ENCODE peak calls at places on chromosomes 6 and 20, in ten cellular contexts. One of them, this sample, is unnamed.

GRCh38 chr6:42984924-42985475 is 630 bp downstream of the PPP2R5D start:
- DNase-seq in C1 segment of cervical spinal cord: no peak
- DNase-seq in B cell: no peak
- DNase-seq in NCI-H1105: no peak
- DNase-seq in GM13976: no peak
- DNase-seq in GM12865: peak; percentile 30
- DNase-seq in kidney tubule cell: no peak
- DNase-seq in mammary epithelial cell: no peak
- DNase-seq in caudate nucleus: no peak
- DNase-seq in dermis microvascular lymphatic vessel endothelial cell: no peak
- DNase-seq in this sample: no peak

GRCh38 chr6:44036196-44036595 is 91.1 kb downstream of the MRPL14 start:
- DNase-seq in caudate nucleus: no peak
- DNase-seq in dermis microvascular lymphatic vessel endothelial cell: no peak
- DNase-seq in GM12865: no peak
- DNase-seq in GM13976: no peak
- DNase-seq in mammary epithelial cell: peak; percentile 45
- DNase-seq in B cell: no peak
- DNase-seq in kidney tubule cell: peak; percentile 42
- DNase-seq in NCI-H1105: no peak
- DNase-seq in C1 segment of cervical spinal cord: no peak
- DNase-seq in this sample: no peak

GRCh38 chr6:43254846-43255245 is 11.6 kb downstream of the TTBK1 start:
- DNase-seq in caudate nucleus: no peak
- DNase-seq in kidney tubule cell: no peak
- DNase-seq in C1 segment of cervical spinal cord: no peak
- DNase-seq in mammary epithelial cell: no peak
- DNase-seq in GM12865: no peak
- DNase-seq in NCI-H1105: no peak
- DNase-seq in GM13976: no peak
- DNase-seq in B cell: no peak
- DNase-seq in dermis microvascular lymphatic vessel endothelial cell: no peak
- DNase-seq in this sample: no peak

GRCh38 chr20:57680934-57681914 is 28.6 kb downstream of the PMEPA1 start:
- DNase-seq in NCI-H1105: no peak
- DNase-seq in C1 segment of cervical spinal cord: no peak
- DNase-seq in kidney tubule cell: no peak
- DNase-seq in B cell: peak; percentile 83
- DNase-seq in dermis microvascular lymphatic vessel endothelial cell: no peak
- DNase-seq in GM12865: peak; percentile 25
- DNase-seq in mammary epithelial cell: no peak
- DNase-seq in caudate nucleus: no peak
- DNase-seq in GM13976: no peak
- DNase-seq in this sample: no peak

GRCh38 chr20:25553819-25554296 is 31.5 kb downstream of the NINL start:
- DNase-seq in NCI-H1105: peak; percentile 51
- DNase-seq in GM12865: no peak
- DNase-seq in B cell: no peak
- DNase-seq in C1 segment of cervical spinal cord: no peak
- DNase-seq in mammary epithelial cell: no peak
- DNase-seq in caudate nucleus: no peak
- DNase-seq in kidney tubule cell: peak; percentile 87
- DNase-seq in GM13976: no peak
- DNase-seq in dermis microvascular lymphatic vessel endothelial cell: no peak
- DNase-seq in this sample: no peak

GRCh38 chr6:32941412-32941784 is 570 bp upstream of the HLA-DMB start:
- DNase-seq in caudate nucleus: no peak
- DNase-seq in C1 segment of cervical spinal cord: no peak
- DNase-seq in GM13976: peak; percentile 49
- DNase-seq in kidney tubule cell: peak; percentile 91
- DNase-seq in NCI-H1105: no peak
- DNase-seq in mammary epithelial cell: no peak
- DNase-seq in dermis microvascular lymphatic vessel endothelial cell: no peak
- DNase-seq in B cell: peak; percentile 57
- DNase-seq in GM12865: peak; percentile 93
- DNase-seq in this sample: no peak

GRCh38 chr6:162721404-162721687 is 6.2 kb downstream of the PRKN start:
- DNase-seq in caudate nucleus: no peak
- DNase-seq in C1 segment of cervical spinal cord: no peak
- DNase-seq in GM12865: no peak
- DNase-seq in B cell: no peak
- DNase-seq in GM13976: no peak
- DNase-seq in NCI-H1105: no peak
- DNase-seq in kidney tubule cell: no peak
- DNase-seq in dermis microvascular lymphatic vessel endothelial cell: no peak
- DNase-seq in mammary epithelial cell: no peak
- DNase-seq in this sample: no peak

GRCh38 chr6:74439412-74439811 is 743.4 kb downstream of the CD109 start:
- DNase-seq in caudate nucleus: no peak
- DNase-seq in kidney tubule cell: no peak
- DNase-seq in mammary epithelial cell: no peak
- DNase-seq in B cell: no peak
- DNase-seq in GM12865: no peak
- DNase-seq in GM13976: no peak
- DNase-seq in NCI-H1105: no peak
- DNase-seq in dermis microvascular lymphatic vessel endothelial cell: no peak
- DNase-seq in C1 segment of cervical spinal cord: no peak
- DNase-seq in this sample: no peak

GRCh38 chr20:45913105-45913504 is 1.1 kb upstream of the PLTP start:
- DNase-seq in GM13976: no peak
- DNase-seq in NCI-H1105: no peak
- DNase-seq in caudate nucleus: no peak
- DNase-seq in dermis microvascular lymphatic vessel endothelial cell: no peak
- DNase-seq in mammary epithelial cell: no peak
- DNase-seq in GM12865: peak; percentile 33
- DNase-seq in kidney tubule cell: peak; percentile 35
- DNase-seq in B cell: no peak
- DNase-seq in C1 segment of cervical spinal cord: no peak
- DNase-seq in this sample: no peak

GRCh38 chr6:143059616-143060353 is 904 bp upstream of the AIG1 start:
- DNase-seq in B cell: no peak
- DNase-seq in mammary epithelial cell: peak; percentile 97
- DNase-seq in C1 segment of cervical spinal cord: peak; percentile 11
- DNase-seq in dermis microvascular lymphatic vessel endothelial cell: peak; percentile 90
- DNase-seq in GM13976: peak; percentile 23
- DNase-seq in NCI-H1105: no peak
- DNase-seq in GM12865: peak; percentile 63
- DNase-seq in kidney tubule cell: peak; percentile 95
- DNase-seq in caudate nucleus: no peak
- DNase-seq in this sample: no peak

GRCh38 chr6:3355358-3356055 is 96.8 kb downstream of the PSMG4 start:
- DNase-seq in mammary epithelial cell: no peak
- DNase-seq in caudate nucleus: peak; percentile 29
- DNase-seq in GM12865: no peak
- DNase-seq in GM13976: no peak
- DNase-seq in dermis microvascular lymphatic vessel endothelial cell: peak; percentile 52
- DNase-seq in kidney tubule cell: no peak
- DNase-seq in C1 segment of cervical spinal cord: peak; percentile 42
- DNase-seq in B cell: no peak
- DNase-seq in NCI-H1105: peak; percentile 24
- DNase-seq in this sample: no peak

GRCh38 chr20:4151991-4152695 is 136.8 kb upstream of the RNF24 start:
- DNase-seq in caudate nucleus: no peak
- DNase-seq in C1 segment of cervical spinal cord: no peak
- DNase-seq in kidney tubule cell: peak; percentile 91
- DNase-seq in dermis microvascular lymphatic vessel endothelial cell: no peak
- DNase-seq in GM13976: no peak
- DNase-seq in GM12865: no peak
- DNase-seq in B cell: no peak
- DNase-seq in NCI-H1105: no peak
- DNase-seq in mammary epithelial cell: no peak
- DNase-seq in this sample: no peak

GRCh38 chr20:31894980-31895675 is 24.7 kb downstream of the TTLL9 start:
- DNase-seq in GM12865: peak; percentile 88
- DNase-seq in kidney tubule cell: peak; percentile 34
- DNase-seq in dermis microvascular lymphatic vessel endothelial cell: peak; percentile 34
- DNase-seq in mammary epithelial cell: peak; percentile 48
- DNase-seq in B cell: peak; percentile 72
- DNase-seq in C1 segment of cervical spinal cord: no peak
- DNase-seq in NCI-H1105: no peak
- DNase-seq in GM13976: peak; percentile 85
- DNase-seq in caudate nucleus: peak; percentile 1
- DNase-seq in this sample: no peak

GRCh38 chr6:5905431-5906339 is 101.0 kb downstream of the NRN1 start:
- DNase-seq in GM13976: no peak
- DNase-seq in dermis microvascular lymphatic vessel endothelial cell: no peak
- DNase-seq in mammary epithelial cell: peak; percentile 84
- DNase-seq in kidney tubule cell: no peak
- DNase-seq in GM12865: no peak
- DNase-seq in C1 segment of cervical spinal cord: peak; percentile 6
- DNase-seq in caudate nucleus: no peak
- DNase-seq in NCI-H1105: no peak
- DNase-seq in B cell: no peak
- DNase-seq in this sample: no peak

GRCh38 chr6:16950825-16951495 is 150.9 kb upstream of the STMND1 start:
- DNase-seq in GM12865: no peak
- DNase-seq in B cell: no peak
- DNase-seq in NCI-H1105: no peak
- DNase-seq in dermis microvascular lymphatic vessel endothelial cell: no peak
- DNase-seq in kidney tubule cell: no peak
- DNase-seq in mammary epithelial cell: no peak
- DNase-seq in GM13976: no peak
- DNase-seq in C1 segment of cervical spinal cord: no peak
- DNase-seq in caudate nucleus: no peak
- DNase-seq in this sample: no peak

GRCh38 chr6:4281341-4282293 is 146.2 kb upstream of the ECI2 start:
- DNase-seq in GM12865: peak; percentile 70
- DNase-seq in GM13976: peak; percentile 75
- DNase-seq in C1 segment of cervical spinal cord: no peak
- DNase-seq in caudate nucleus: peak; percentile 56
- DNase-seq in NCI-H1105: peak; percentile 89
- DNase-seq in dermis microvascular lymphatic vessel endothelial cell: peak; percentile 54
- DNase-seq in kidney tubule cell: peak; percentile 95
- DNase-seq in mammary epithelial cell: peak; percentile 95
- DNase-seq in B cell: peak; percentile 78
- DNase-seq in this sample: no peak

GRCh38 chr6:133741375-133741861 is 147.5 kb upstream of the TCF21 start:
- DNase-seq in caudate nucleus: no peak
- DNase-seq in GM12865: no peak
- DNase-seq in B cell: no peak
- DNase-seq in mammary epithelial cell: no peak
- DNase-seq in kidney tubule cell: peak; percentile 35
- DNase-seq in C1 segment of cervical spinal cord: no peak
- DNase-seq in GM13976: no peak
- DNase-seq in NCI-H1105: peak; percentile 48
- DNase-seq in dermis microvascular lymphatic vessel endothelial cell: no peak
- DNase-seq in this sample: no peak

GRCh38 chr6:166736606-166737005 is 109.6 kb upstream of the RPS6KA2 start:
- DNase-seq in C1 segment of cervical spinal cord: no peak
- DNase-seq in mammary epithelial cell: peak; percentile 87
- DNase-seq in B cell: no peak
- DNase-seq in caudate nucleus: no peak
- DNase-seq in GM13976: no peak
- DNase-seq in kidney tubule cell: peak; percentile 97
- DNase-seq in dermis microvascular lymphatic vessel endothelial cell: peak; percentile 65
- DNase-seq in NCI-H1105: no peak
- DNase-seq in GM12865: no peak
- DNase-seq in this sample: no peak

GRCh38 chr6:157305676-157306653 is 17.4 kb downstream of the TMEM242 start:
- DNase-seq in GM13976: no peak
- DNase-seq in C1 segment of cervical spinal cord: no peak
- DNase-seq in caudate nucleus: no peak
- DNase-seq in B cell: no peak
- DNase-seq in dermis microvascular lymphatic vessel endothelial cell: no peak
- DNase-seq in GM12865: no peak
- DNase-seq in kidney tubule cell: peak; percentile 50
- DNase-seq in NCI-H1105: no peak
- DNase-seq in mammary epithelial cell: no peak
- DNase-seq in this sample: no peak

GRCh38 chr6:26065952-26066380 is 21.3 kb upstream of the HFE start:
- DNase-seq in NCI-H1105: peak; percentile 40
- DNase-seq in dermis microvascular lymphatic vessel endothelial cell: peak; percentile 77
- DNase-seq in C1 segment of cervical spinal cord: no peak
- DNase-seq in mammary epithelial cell: peak; percentile 72
- DNase-seq in caudate nucleus: peak; percentile 4
- DNase-seq in GM13976: peak; percentile 75
- DNase-seq in GM12865: peak; percentile 86
- DNase-seq in kidney tubule cell: peak; percentile 93
- DNase-seq in B cell: peak; percentile 60
- DNase-seq in this sample: no peak

GRCh38 chr6:25454141-25454540 is 175.0 kb downstream of the CARMIL1 start:
- DNase-seq in kidney tubule cell: no peak
- DNase-seq in C1 segment of cervical spinal cord: no peak
- DNase-seq in dermis microvascular lymphatic vessel endothelial cell: no peak
- DNase-seq in mammary epithelial cell: no peak
- DNase-seq in GM13976: no peak
- DNase-seq in B cell: no peak
- DNase-seq in GM12865: no peak
- DNase-seq in caudate nucleus: no peak
- DNase-seq in NCI-H1105: no peak
- DNase-seq in this sample: no peak

GRCh38 chr20:64112691-64113443 is 5.5 kb upstream of the NPBWR2 start:
- DNase-seq in dermis microvascular lymphatic vessel endothelial cell: no peak
- DNase-seq in C1 segment of cervical spinal cord: no peak
- DNase-seq in kidney tubule cell: no peak
- DNase-seq in mammary epithelial cell: no peak
- DNase-seq in GM12865: no peak
- DNase-seq in GM13976: no peak
- DNase-seq in NCI-H1105: no peak
- DNase-seq in caudate nucleus: no peak
- DNase-seq in B cell: no peak
- DNase-seq in this sample: no peak

GRCh38 chr20:1127840-1128239 is 9.4 kb downstream of the PSMF1 start:
- DNase-seq in NCI-H1105: no peak
- DNase-seq in GM12865: no peak
- DNase-seq in dermis microvascular lymphatic vessel endothelial cell: no peak
- DNase-seq in B cell: no peak
- DNase-seq in kidney tubule cell: no peak
- DNase-seq in C1 segment of cervical spinal cord: no peak
- DNase-seq in mammary epithelial cell: no peak
- DNase-seq in caudate nucleus: no peak
- DNase-seq in GM13976: no peak
- DNase-seq in this sample: no peak

GRCh38 chr6:133806358-133806757 is 82.6 kb upstream of the TCF21 start:
- DNase-seq in C1 segment of cervical spinal cord: no peak
- DNase-seq in GM13976: no peak
- DNase-seq in mammary epithelial cell: no peak
- DNase-seq in dermis microvascular lymphatic vessel endothelial cell: no peak
- DNase-seq in GM12865: no peak
- DNase-seq in kidney tubule cell: peak; percentile 13
- DNase-seq in NCI-H1105: no peak
- DNase-seq in caudate nucleus: no peak
- DNase-seq in B cell: no peak
- DNase-seq in this sample: no peak